ENCODE peak calls at places on chromosomes 5 and 9, in nine cellular contexts. One of them, this sample, is unnamed. For H3K27me3, the result is how much of the 10 kb centered on the place peaks cover.

GRCh38 chr5:147534172-147534951 is 24.5 kb upstream of the DPYSL3 start:
- DNase-seq in left ventricle myocardium inferior: no peak
- DNase-seq in aorta: no peak
- DNase-seq in lung: no peak
- DNase-seq in GM23338: no peak
- DNase-seq in psoas muscle: no peak
- DNase-seq in right lobe of liver: no peak
- DNase-seq in left lung: no peak
- DNase-seq in lower lobe of right lung: no peak
- DNase-seq in this sample: no peak

GRCh38 chr9:136318111-136318768 is 9.1 kb upstream of the GPSM1 start:
- DNase-seq in GM23338: no peak
- DNase-seq in left lung: no peak
- DNase-seq in lung: no peak
- DNase-seq in left ventricle myocardium inferior: no peak
- DNase-seq in aorta: no peak
- DNase-seq in right lobe of liver: no peak
- DNase-seq in lower lobe of right lung: no peak
- DNase-seq in psoas muscle: no peak
- DNase-seq in this sample: no peak

GRCh38 chr9:84212982-84213381 is 127.6 kb downstream of the SLC28A3 start:
- DNase-seq in lung: no peak
- DNase-seq in GM23338: no peak
- DNase-seq in left lung: no peak
- DNase-seq in lower lobe of right lung: no peak
- DNase-seq in right lobe of liver: no peak
- DNase-seq in left ventricle myocardium inferior: no peak
- DNase-seq in aorta: no peak
- DNase-seq in psoas muscle: no peak
- DNase-seq in this sample: no peak

GRCh38 chr9:72622186-72622585 is 100.8 kb downstream of the TMC1 start:
- DNase-seq in left lung: no peak
- DNase-seq in lung: no peak
- DNase-seq in GM23338: no peak
- DNase-seq in aorta: no peak
- DNase-seq in left ventricle myocardium inferior: no peak
- DNase-seq in psoas muscle: no peak
- DNase-seq in lower lobe of right lung: no peak
- DNase-seq in right lobe of liver: no peak
- DNase-seq in this sample: no peak

GRCh38 chr9:121393318-121393717 is 23.3 kb upstream of the STOM start:
- DNase-seq in GM23338: no peak
- DNase-seq in aorta: no peak
- DNase-seq in left ventricle myocardium inferior: no peak
- DNase-seq in lower lobe of right lung: no peak
- DNase-seq in psoas muscle: no peak
- DNase-seq in right lobe of liver: no peak
- DNase-seq in lung: no peak
- DNase-seq in left lung: no peak
- DNase-seq in this sample: no peak

GRCh38 chr9:69474821-69475220 is 149.8 kb downstream of the ENTREP1 start:
- DNase-seq in GM23338: no peak
- DNase-seq in left ventricle myocardium inferior: no peak
- DNase-seq in left lung: no peak
- DNase-seq in right lobe of liver: no peak
- DNase-seq in psoas muscle: no peak
- DNase-seq in lower lobe of right lung: no peak
- DNase-seq in lung: no peak
- DNase-seq in aorta: no peak
- DNase-seq in this sample: no peak

GRCh38 chr5:41967401-41967800 is 42.3 kb downstream of the FBXO4 start:
- DNase-seq in GM23338: no peak
- DNase-seq in left ventricle myocardium inferior: no peak
- DNase-seq in psoas muscle: no peak
- DNase-seq in lower lobe of right lung: no peak
- DNase-seq in right lobe of liver: no peak
- DNase-seq in aorta: no peak
- DNase-seq in left lung: no peak
- DNase-seq in lung: no peak
- DNase-seq in this sample: no peak

GRCh38 chr9:114678847-114679246 is 3.1 kb downstream of the TEX48 start:
- DNase-seq in aorta: no peak
- DNase-seq in right lobe of liver: no peak
- DNase-seq in GM23338: no peak
- DNase-seq in left ventricle myocardium inferior: no peak
- DNase-seq in psoas muscle: no peak
- DNase-seq in left lung: no peak
- DNase-seq in lower lobe of right lung: no peak
- DNase-seq in lung: no peak
- DNase-seq in this sample: no peak

GRCh38 chr9:75235632-75236031 is 147.3 kb downstream of the OSTF1 start:
- DNase-seq in lung: peak
- DNase-seq in psoas muscle: no peak
- DNase-seq in left lung: peak
- DNase-seq in aorta: no peak
- DNase-seq in right lobe of liver: peak
- DNase-seq in left ventricle myocardium inferior: no peak
- DNase-seq in GM23338: peak
- DNase-seq in lower lobe of right lung: no peak
- DNase-seq in this sample: peak

GRCh38 chr5:112475747-112476435 is 56.8 kb upstream of the EPB41L4A start:
- DNase-seq in lung: no peak
- DNase-seq in left ventricle myocardium inferior: no peak
- DNase-seq in aorta: no peak
- DNase-seq in right lobe of liver: no peak
- DNase-seq in GM23338: no peak
- DNase-seq in psoas muscle: no peak
- DNase-seq in lower lobe of right lung: no peak
- DNase-seq in left lung: no peak
- DNase-seq in this sample: no peak

GRCh38 chr9:110217656-110218099 is 9.7 kb upstream of the C9orf152 start:
- DNase-seq in lower lobe of right lung: no peak
- DNase-seq in psoas muscle: no peak
- DNase-seq in lung: no peak
- DNase-seq in left lung: no peak
- DNase-seq in GM23338: peak
- DNase-seq in aorta: no peak
- DNase-seq in right lobe of liver: no peak
- DNase-seq in left ventricle myocardium inferior: no peak
- DNase-seq in this sample: no peak

GRCh38 chr9:6277417-6277816 is 50.8 kb upstream of the TPD52L3 start:
- DNase-seq in psoas muscle: no peak
- DNase-seq in left ventricle myocardium inferior: no peak
- DNase-seq in left lung: no peak
- DNase-seq in lung: no peak
- DNase-seq in aorta: no peak
- DNase-seq in lower lobe of right lung: no peak
- DNase-seq in GM23338: no peak
- DNase-seq in right lobe of liver: no peak
- DNase-seq in this sample: no peak

GRCh38 chr9:109182940-109183798 is 16.1 kb upstream of the FRRS1L start:
- DNase-seq in right lobe of liver: peak
- DNase-seq in left lung: no peak
- DNase-seq in aorta: no peak
- DNase-seq in GM23338: peak
- DNase-seq in lower lobe of right lung: no peak
- DNase-seq in lung: no peak
- DNase-seq in psoas muscle: no peak
- DNase-seq in left ventricle myocardium inferior: no peak
- DNase-seq in this sample: peak
- H3K27me3 ChIP-seq in right lobe of liver: under half
- H3K27me3 ChIP-seq in left lung: under half
- H3K27me3 ChIP-seq in aorta: under half
- H3K27me3 ChIP-seq in GM23338: under half
- H3K27me3 ChIP-seq in lower lobe of right lung: under half
- H3K27me3 ChIP-seq in lung: under half
- H3K27me3 ChIP-seq in psoas muscle: under half
- H3K27me3 ChIP-seq in left ventricle myocardium inferior: under half
- H3K27me3 ChIP-seq in this sample: under half

GRCh38 chr5:139904566-139905400 is 109.2 kb downstream of the PSD2 start:
- DNase-seq in psoas muscle: no peak
- DNase-seq in aorta: no peak
- DNase-seq in lower lobe of right lung: no peak
- DNase-seq in left ventricle myocardium inferior: no peak
- DNase-seq in GM23338: peak
- DNase-seq in lung: no peak
- DNase-seq in right lobe of liver: no peak
- DNase-seq in left lung: no peak
- DNase-seq in this sample: no peak
- H3K27me3 ChIP-seq in psoas muscle: under half
- H3K27me3 ChIP-seq in aorta: under half
- H3K27me3 ChIP-seq in lower lobe of right lung: under half
- H3K27me3 ChIP-seq in left ventricle myocardium inferior: under half
- H3K27me3 ChIP-seq in GM23338: half or more
- H3K27me3 ChIP-seq in lung: under half
- H3K27me3 ChIP-seq in right lobe of liver: under half
- H3K27me3 ChIP-seq in left lung: half or more
- H3K27me3 ChIP-seq in this sample: half or more

DNA sequence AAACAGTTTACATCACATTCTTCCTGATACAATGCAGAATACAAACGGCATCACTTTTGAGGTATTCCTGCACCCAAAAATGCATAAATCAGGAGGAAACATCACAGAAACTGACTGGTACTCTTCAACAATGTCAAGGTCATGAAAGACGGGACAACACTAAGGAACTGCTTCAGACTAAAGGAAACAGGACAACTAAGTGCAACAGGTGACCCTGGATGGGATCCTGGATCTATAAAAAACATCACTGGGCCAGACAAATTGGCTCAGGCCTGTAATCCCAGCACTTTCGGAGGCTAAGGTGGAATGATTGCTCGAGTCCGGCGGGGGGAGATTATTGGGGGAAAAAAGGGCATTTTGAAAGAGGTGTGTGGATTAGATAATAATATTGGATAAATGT is 22.6 kb downstream of the BTNL9 start:
- DNase-seq in lower lobe of right lung: no peak
- DNase-seq in lung: no peak
- DNase-seq in right lobe of liver: no peak
- DNase-seq in left lung: no peak
- DNase-seq in psoas muscle: no peak
- DNase-seq in aorta: no peak
- DNase-seq in left ventricle myocardium inferior: no peak
- DNase-seq in GM23338: no peak
- DNase-seq in this sample: no peak
- H3K27me3 ChIP-seq in lower lobe of right lung: half or more
- H3K27me3 ChIP-seq in lung: under half
- H3K27me3 ChIP-seq in right lobe of liver: under half
- H3K27me3 ChIP-seq in left lung: half or more
- H3K27me3 ChIP-seq in psoas muscle: half or more
- H3K27me3 ChIP-seq in aorta: under half
- H3K27me3 ChIP-seq in left ventricle myocardium inferior: half or more
- H3K27me3 ChIP-seq in GM23338: half or more
- H3K27me3 ChIP-seq in this sample: half or more

GRCh38 chr9:133583586-133583985 is 25.6 kb downstream of the FAM163B start:
- DNase-seq in right lobe of liver: no peak
- DNase-seq in psoas muscle: no peak
- DNase-seq in aorta: no peak
- DNase-seq in GM23338: no peak
- DNase-seq in left lung: no peak
- DNase-seq in left ventricle myocardium inferior: peak
- DNase-seq in lung: no peak
- DNase-seq in lower lobe of right lung: no peak
- DNase-seq in this sample: no peak

GRCh38 chr9:133583111-133583510 is 26.1 kb downstream of the FAM163B start:
- DNase-seq in left lung: no peak
- DNase-seq in psoas muscle: no peak
- DNase-seq in left ventricle myocardium inferior: no peak
- DNase-seq in aorta: no peak
- DNase-seq in lung: no peak
- DNase-seq in GM23338: no peak
- DNase-seq in lower lobe of right lung: no peak
- DNase-seq in right lobe of liver: no peak
- DNase-seq in this sample: no peak

GRCh38 chr9:133584559-133585476 is 24.4 kb downstream of the FAM163B start:
- DNase-seq in aorta: no peak
- DNase-seq in right lobe of liver: no peak
- DNase-seq in left lung: no peak
- DNase-seq in left ventricle myocardium inferior: no peak
- DNase-seq in psoas muscle: no peak
- DNase-seq in GM23338: peak
- DNase-seq in lower lobe of right lung: no peak
- DNase-seq in lung: no peak
- DNase-seq in this sample: peak

GRCh38 chr9:133585481-133586367 is 23.5 kb downstream of the FAM163B start:
- DNase-seq in right lobe of liver: no peak
- DNase-seq in lung: no peak
- DNase-seq in left lung: no peak
- DNase-seq in aorta: no peak
- DNase-seq in GM23338: peak
- DNase-seq in left ventricle myocardium inferior: no peak
- DNase-seq in psoas muscle: no peak
- DNase-seq in lower lobe of right lung: no peak
- DNase-seq in this sample: no peak

DNA sequence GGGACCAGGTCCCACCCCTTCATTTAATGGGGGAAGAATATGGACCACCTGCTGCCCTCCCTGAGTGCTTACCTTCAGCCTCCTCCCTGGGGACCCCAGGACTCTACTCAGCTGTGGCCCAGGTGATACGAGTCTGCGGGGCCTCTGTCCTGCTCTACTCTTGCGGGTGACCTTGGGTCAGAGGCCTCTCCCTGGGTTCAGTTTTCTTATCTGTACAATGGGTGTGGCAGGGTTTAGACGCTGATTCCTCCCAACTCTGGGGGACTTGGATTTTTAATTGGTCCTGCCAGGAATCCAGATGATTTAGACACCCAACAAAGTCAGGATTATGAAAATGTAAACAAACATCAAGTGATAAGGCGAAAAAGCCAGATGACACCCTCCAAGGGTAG is 25.0 kb downstream of the FAM163B start:
- DNase-seq in lung: no peak
- DNase-seq in left lung: no peak
- DNase-seq in aorta: no peak
- DNase-seq in GM23338: no peak
- DNase-seq in right lobe of liver: no peak
- DNase-seq in left ventricle myocardium inferior: no peak
- DNase-seq in lower lobe of right lung: no peak
- DNase-seq in psoas muscle: no peak
- DNase-seq in this sample: no peak
- H3K27me3 ChIP-seq in lung: under half
- H3K27me3 ChIP-seq in left lung: under half
- H3K27me3 ChIP-seq in aorta: under half
- H3K27me3 ChIP-seq in GM23338: under half
- H3K27me3 ChIP-seq in right lobe of liver: under half
- H3K27me3 ChIP-seq in left ventricle myocardium inferior: under half
- H3K27me3 ChIP-seq in lower lobe of right lung: under half
- H3K27me3 ChIP-seq in psoas muscle: half or more
- H3K27me3 ChIP-seq in this sample: under half

DNA sequence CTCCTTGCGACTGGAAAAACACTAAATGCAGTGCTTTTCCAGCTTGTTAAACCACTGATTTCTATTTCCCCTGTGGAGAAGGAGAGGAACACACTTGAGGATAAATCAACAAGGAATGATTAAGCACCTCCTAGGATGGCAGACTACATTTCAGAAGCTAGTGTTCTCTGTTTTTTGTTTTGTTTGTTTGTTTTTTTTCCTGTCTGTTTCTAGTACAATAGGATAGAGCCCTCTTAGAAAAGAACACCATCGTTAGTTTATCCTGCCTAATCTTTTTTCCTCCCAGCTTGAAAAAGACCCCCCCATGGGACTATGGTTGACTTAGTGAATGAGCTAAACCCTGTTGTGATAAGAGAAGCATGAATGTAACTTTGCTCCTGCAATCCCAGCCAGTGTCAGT is 3.9 kb upstream of the TAL2 start:
- DNase-seq in lung: no peak
- DNase-seq in lower lobe of right lung: no peak
- DNase-seq in left lung: no peak
- DNase-seq in psoas muscle: no peak
- DNase-seq in left ventricle myocardium inferior: no peak
- DNase-seq in right lobe of liver: no peak
- DNase-seq in GM23338: no peak
- DNase-seq in aorta: no peak
- DNase-seq in this sample: no peak
- H3K27me3 ChIP-seq in lung: under half
- H3K27me3 ChIP-seq in lower lobe of right lung: under half
- H3K27me3 ChIP-seq in left lung: under half
- H3K27me3 ChIP-seq in psoas muscle: under half
- H3K27me3 ChIP-seq in left ventricle myocardium inferior: under half
- H3K27me3 ChIP-seq in right lobe of liver: under half
- H3K27me3 ChIP-seq in GM23338: under half
- H3K27me3 ChIP-seq in aorta: under half
- H3K27me3 ChIP-seq in this sample: under half